ENCODE peak calls at places on chromosomes 11 and 22, in four cellular contexts. One of them, this sample, is unnamed.

GRCh38 chr22:21754523-21755128 is 19.0 kb upstream of the YPEL1 start:
- DNase-seq in A549: no peak
- DNase-seq in HepG2: no peak
- DNase-seq in K562: peak
- DNase-seq in this sample: no peak

GRCh38 chr11:77770629-77771028 is 49.9 kb downstream of the RSF1 start:
- DNase-seq in K562: no peak
- DNase-seq in A549: no peak
- DNase-seq in HepG2: no peak
- DNase-seq in this sample: no peak

GRCh38 chr22:45876136-45877035 is 100.6 kb downstream of the WNT7B start:
- DNase-seq in A549: no peak
- DNase-seq in HepG2: no peak
- DNase-seq in K562: no peak
- DNase-seq in this sample: no peak

GRCh38 chr11:93225642-93226041 is 27.9 kb upstream of the SLC36A4 start:
- DNase-seq in HepG2: no peak
- DNase-seq in K562: no peak
- DNase-seq in A549: peak
- DNase-seq in this sample: no peak

GRCh38 chr11:83174008-83174407 is 17.1 kb downstream of the PCF11 start:
- DNase-seq in A549: no peak
- DNase-seq in HepG2: no peak
- DNase-seq in K562: no peak
- DNase-seq in this sample: no peak

GRCh38 chr11:64276653-64277431 is 7.6 kb downstream of the BAD start:
- DNase-seq in A549: peak
- DNase-seq in K562: no peak
- DNase-seq in HepG2: no peak
- DNase-seq in this sample: no peak

GRCh38 chr11:79762271-79762935 is 321.6 kb upstream of the TENM4 start:
- DNase-seq in A549: peak
- DNase-seq in K562: no peak
- DNase-seq in HepG2: peak
- DNase-seq in this sample: no peak

GRCh38 chr11:112734207-112734606 is 227.0 kb upstream of the NCAM1 start:
- DNase-seq in K562: peak
- DNase-seq in HepG2: no peak
- DNase-seq in A549: no peak
- DNase-seq in this sample: no peak

GRCh38 chr22:50581950-50582561 is 593 bp downstream of the CHKB start:
- DNase-seq in HepG2: no peak
- DNase-seq in K562: peak
- DNase-seq in A549: no peak
- DNase-seq in this sample: no peak

GRCh38 chr11:64355078-64355940 is 3.7 kb upstream of the RPS6KA4 start:
- DNase-seq in K562: peak
- DNase-seq in HepG2: peak
- DNase-seq in A549: peak
- DNase-seq in this sample: no peak

GRCh38 chr11:111960916-111961315 is 23.8 kb downstream of the DIXDC1 start:
- DNase-seq in HepG2: no peak
- DNase-seq in A549: peak
- DNase-seq in K562: no peak
- DNase-seq in this sample: no peak

GRCh38 chr22:24445481-24446290 is 18.3 kb downstream of the ADORA2A start:
- DNase-seq in A549: no peak
- DNase-seq in K562: peak
- DNase-seq in HepG2: peak
- DNase-seq in this sample: no peak

GRCh38 chr11:130947889-130948288 is 31.6 kb upstream of the SNX19 start:
- DNase-seq in K562: no peak
- DNase-seq in HepG2: no peak
- DNase-seq in A549: no peak
- DNase-seq in this sample: no peak

GRCh38 chr11:15111215-15111614 is 3.5 kb upstream of the INSC start:
- DNase-seq in A549: no peak
- DNase-seq in K562: no peak
- DNase-seq in HepG2: no peak
- DNase-seq in this sample: no peak

GRCh38 chr11:15109602-15110001 is 5.1 kb upstream of the INSC start:
- DNase-seq in K562: no peak
- DNase-seq in HepG2: no peak
- DNase-seq in A549: no peak
- DNase-seq in this sample: no peak

GRCh38 chr11:15115686-15116085 is 963 bp downstream of the INSC start:
- DNase-seq in K562: no peak
- DNase-seq in HepG2: no peak
- DNase-seq in A549: no peak
- DNase-seq in this sample: no peak

GRCh38 chr11:15114501-15115475 is at the start of gene INSC:
- DNase-seq in HepG2: no peak
- DNase-seq in A549: no peak
- DNase-seq in K562: no peak
- DNase-seq in this sample: no peak

DNA sequence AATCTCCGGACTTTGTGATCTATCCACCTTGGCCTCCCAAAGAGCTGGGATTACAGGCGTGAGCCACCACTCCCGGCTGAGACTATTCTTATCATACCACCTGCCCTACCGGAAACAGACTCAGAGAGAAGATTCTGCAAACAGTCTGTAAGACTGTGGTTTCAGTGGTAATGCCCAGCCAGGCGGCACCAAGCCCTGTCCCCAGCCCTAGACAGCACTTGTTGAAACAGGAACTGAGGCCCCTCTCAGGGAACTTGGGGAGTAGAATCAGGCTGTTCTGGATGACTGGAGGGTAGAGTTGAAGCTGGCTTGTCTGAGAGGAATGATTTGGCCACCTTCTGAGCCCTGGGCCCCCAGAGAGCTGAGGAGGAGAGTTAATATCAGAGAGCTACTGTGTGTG is 1.3 kb upstream of the INSC start:
- DNase-seq in HepG2: no peak
- DNase-seq in K562: no peak
- DNase-seq in A549: no peak
- DNase-seq in this sample: peak
- TF ChIP-seq BHLHE40 in HepG2: no peak
- TF ChIP-seq BHLHE40 in K562: no peak
- TF ChIP-seq BHLHE40 in A549: no peak
- TF ChIP-seq BHLHE40 in this sample: no peak

GRCh38 chr11:15727125-15727524 is 612.4 kb downstream of the INSC start:
- DNase-seq in A549: no peak
- DNase-seq in HepG2: no peak
- DNase-seq in K562: no peak
- DNase-seq in this sample: no peak
- TF ChIP-seq HDAC2 in A549: no peak
- TF ChIP-seq HDAC2 in HepG2: no peak
- TF ChIP-seq HDAC2 in K562: no peak
- TF ChIP-seq HDAC2 in this sample: no peak

DNA sequence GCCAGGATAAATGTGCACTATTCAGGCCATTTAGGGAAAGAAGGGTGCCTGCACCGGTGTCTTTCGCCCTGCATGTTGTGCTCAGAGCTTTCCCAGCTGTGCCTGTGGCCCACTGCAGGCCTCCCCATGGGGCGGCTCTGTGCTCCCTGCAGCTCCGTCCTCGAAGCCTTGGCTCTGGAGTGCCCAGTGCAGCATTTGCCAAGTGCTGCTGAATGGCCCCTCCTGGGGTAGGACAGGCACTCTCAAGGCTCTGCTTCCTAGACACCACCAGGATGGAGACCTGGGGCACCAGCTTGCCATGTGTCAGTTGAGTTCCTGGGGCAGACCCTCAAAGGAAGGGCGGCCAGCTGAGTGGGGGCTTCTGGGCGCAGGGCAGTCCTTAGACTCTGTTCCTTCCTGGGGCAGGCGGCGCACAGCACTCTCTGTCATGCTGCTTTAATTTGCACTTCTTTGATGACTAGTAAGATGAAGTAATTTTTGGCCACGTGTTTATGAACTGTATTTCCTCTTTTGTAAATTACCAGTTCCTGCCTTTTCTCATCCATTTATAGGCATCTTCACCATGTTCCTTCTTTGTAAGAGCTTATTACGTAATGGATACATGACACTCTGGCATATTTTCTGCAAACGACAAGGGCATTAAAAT is 32.1 kb upstream of the GNB1L start:
- DNase-seq in HepG2: no peak
- DNase-seq in K562: no peak
- DNase-seq in A549: no peak
- DNase-seq in this sample: no peak
- TF ChIP-seq BHLHE40 in HepG2: no peak
- TF ChIP-seq BHLHE40 in K562: no peak
- TF ChIP-seq BHLHE40 in A549: no peak
- TF ChIP-seq BHLHE40 in this sample: no peak

GRCh38 chr22:36612458-36612857 is 83.5 kb upstream of the EIF3D start:
- DNase-seq in A549: no peak
- DNase-seq in HepG2: no peak
- DNase-seq in K562: no peak
- DNase-seq in this sample: no peak
- TF ChIP-seq HDAC2 in A549: no peak
- TF ChIP-seq HDAC2 in HepG2: no peak
- TF ChIP-seq HDAC2 in K562: no peak
- TF ChIP-seq HDAC2 in this sample: no peak

DNA sequence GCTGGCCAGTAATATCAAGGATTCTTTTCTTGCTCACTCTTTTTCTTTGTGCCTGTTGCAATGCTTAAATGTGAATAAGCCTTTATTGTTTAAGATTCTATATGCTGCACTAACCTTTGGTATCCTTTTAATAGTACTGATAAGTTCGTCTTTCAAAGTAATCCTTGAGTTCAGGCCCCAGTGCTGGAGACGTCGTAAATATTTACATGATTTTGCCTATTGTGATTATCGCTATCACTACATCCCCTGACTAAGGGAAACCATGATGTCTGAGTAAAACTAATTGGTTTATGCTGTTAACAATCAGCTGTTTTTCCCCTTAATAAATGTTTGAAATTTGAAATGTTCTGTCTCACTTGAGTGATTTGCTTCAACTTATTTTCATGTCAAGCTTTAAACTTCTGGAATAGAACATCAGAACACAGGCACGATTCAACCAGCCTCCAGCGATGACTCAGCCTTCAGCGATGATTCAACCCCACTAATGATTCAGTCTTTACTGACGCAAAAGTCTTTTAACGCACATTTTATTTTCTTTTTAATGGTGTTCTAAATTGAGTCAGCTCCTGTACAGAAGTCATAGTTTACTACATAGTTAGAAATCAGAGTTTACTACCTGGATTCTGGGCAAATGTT is 3.9 kb downstream of the HTATIP2 start:
- DNase-seq in HepG2: peak
- DNase-seq in K562: peak
- DNase-seq in A549: peak
- DNase-seq in this sample: no peak
- TF ChIP-seq BHLHE40 in HepG2: no peak
- TF ChIP-seq BHLHE40 in K562: no peak
- TF ChIP-seq BHLHE40 in A549: no peak
- TF ChIP-seq BHLHE40 in this sample: no peak

GRCh38 chr22:36541831-36542391 is 12.9 kb upstream of the EIF3D start:
- DNase-seq in HepG2: no peak
- DNase-seq in K562: no peak
- DNase-seq in A549: peak
- DNase-seq in this sample: no peak
- TF ChIP-seq HDAC2 in HepG2: no peak
- TF ChIP-seq HDAC2 in K562: peak
- TF ChIP-seq HDAC2 in A549: no peak
- TF ChIP-seq HDAC2 in this sample: no peak

GRCh38 chr11:45815747-45816146 is 10.8 kb downstream of the SLC35C1 start:
- DNase-seq in A549: peak
- DNase-seq in K562: peak
- DNase-seq in HepG2: no peak
- DNase-seq in this sample: no peak
- TF ChIP-seq BHLHE40 in A549: no peak
- TF ChIP-seq BHLHE40 in K562: no peak
- TF ChIP-seq BHLHE40 in HepG2: no peak
- TF ChIP-seq BHLHE40 in this sample: no peak

This sample was measured in GM12878.